ENCODE peak calls at places on chromosomes 16 and 17, in eight cellular contexts. U is astrocyte of the spinal cord, J is fibroblast of villous mesenchyme, W is foreskin fibroblast, I is adrenal gland, C is body of pancreas, L is left ventricle myocardium inferior, D is nephron progenitor cell. F is an unnamed sample.

GRCh38 chr17:59413014-59413725 is 81.7 kb downstream of the YPEL2 start:
- DNase-seq in U (no peak), J (no peak), W (no peak), I (no peak), C (no peak), L (no peak), D (no peak), F (no peak)

GRCh38 chr17:80986816-80987480 is 4.7 kb upstream of the CHMP6 start:
- DNase-seq in U (no peak), J (no peak), W (no peak), I (no peak), C (peak), L (no peak), D (no peak), F (no peak)

GRCh38 chr16:56606688-56607618 is 1.4 kb upstream of the MT2A start:
- DNase-seq in U (peak), J (peak), W (peak), I (peak), C (peak), L (peak), D (no peak), F (peak)

GRCh38 chr16:28291651-28292626 is at the start of gene SBK1:
- DNase-seq in U (peak), J (peak), W (peak), I (peak), C (peak), L (peak), D (peak), F (peak)

GRCh38 chr17:8896641-8897635 is 29.5 kb upstream of the PIK3R6 start:
- DNase-seq in U (no peak), J (no peak), W (no peak), I (no peak), C (no peak), L (no peak), D (no peak), F (no peak)

GRCh38 chr17:21253646-21254441 is 634 bp upstream of the NATD1 start:
- DNase-seq in U (no peak), J (no peak), W (no peak), I (no peak), C (no peak), L (no peak), D (no peak), F (no peak)

GRCh38 chr17:55770220-55770870 is 19.5 kb downstream of the PCTP start:
- DNase-seq in U (peak), J (peak), W (peak), I (no peak), C (no peak), L (no peak), D (peak), F (peak)

GRCh38 chr17:73248532-73248931 is 13.1 kb downstream of the CPSF4L start:
- DNase-seq in U (no peak), J (no peak), W (no peak), I (no peak), C (no peak), L (no peak), D (no peak), F (no peak)

GRCh38 chr17:48541036-48541573 is 3.8 kb downstream of the HOXB2 start:
- DNase-seq in U (peak), J (no peak), W (no peak), I (no peak), C (no peak), L (no peak), D (no peak), F (no peak)

GRCh38 chr17:76831316-76831715 is 36.9 kb upstream of the MGAT5B start:
- DNase-seq in U (no peak), J (no peak), W (no peak), I (no peak), C (no peak), L (no peak), D (no peak), F (no peak)

GRCh38 chr17:74840500-74840899 is 19.2 kb downstream of the GRIN2C start:
- DNase-seq in U (no peak), J (no peak), W (no peak), I (no peak), C (no peak), L (no peak), D (no peak), F (no peak)

GRCh38 chr17:29109477-29110371 is 66.8 kb downstream of the PIPOX start:
- DNase-seq in U (no peak), J (no peak), W (no peak), I (no peak), C (peak), L (no peak), D (no peak), F (no peak)

GRCh38 chr17:45282683-45283644 is 21.1 kb upstream of the SPATA32 start:
- DNase-seq in U (peak), J (peak), W (peak), I (no peak), C (peak), L (peak), D (no peak), F (no peak)

GRCh38 chr16:27374794-27375499 is 27.0 kb upstream of the IL21R start:
- DNase-seq in U (peak), J (peak), W (peak), I (peak), C (peak), L (peak), D (peak), F (peak)

GRCh38 chr17:28270055-28270454 is 48.9 kb upstream of the TMEM97 start:
- DNase-seq in U (no peak), J (no peak), W (no peak), I (no peak), C (no peak), L (no peak), D (no peak), F (no peak)

GRCh38 chr17:66982011-66982508 is 17.6 kb downstream of the CACNG4 start:
- DNase-seq in U (peak), J (peak), W (peak), I (no peak), C (no peak), L (no peak), D (no peak), F (no peak)

GRCh38 chr17:77566151-77566550 is 392.4 kb upstream of the TNRC6C start:
- DNase-seq in U (no peak), J (no peak), W (no peak), I (no peak), C (no peak), L (no peak), D (no peak), F (no peak)

GRCh38 chr17:40524243-40524965 is 23.0 kb upstream of the TNS4 start:
- DNase-seq in U (no peak), J (no peak), W (no peak), I (no peak), C (no peak), L (no peak), D (no peak), F (no peak)

GRCh38 chr17:55620945-55621344 is 101.7 kb downstream of the TMEM100 start:
- DNase-seq in U (no peak), J (no peak), W (no peak), I (no peak), C (no peak), L (no peak), D (no peak), F (no peak)

GRCh38 chr16:58160855-58161254 is 31.7 kb upstream of the CFAP20 start:
- DNase-seq in U (no peak), J (no peak), W (no peak), I (no peak), C (no peak), L (no peak), D (no peak), F (no peak)

GRCh38 chr17:47225436-47225858 is 16.3 kb downstream of the MYL4 start:
- DNase-seq in U (peak), J (peak), W (peak), I (peak), C (peak), L (peak), D (no peak), F (peak)

GRCh38 chr16:46686815-46687473 is 2.0 kb downstream of the VPS35 start:
- DNase-seq in U (no peak), J (no peak), W (no peak), I (no peak), C (no peak), L (no peak), D (no peak), F (no peak)

GRCh38 chr17:57760001-57760400 is 14.9 kb upstream of the CCDC182 start:
- DNase-seq in U (no peak), J (no peak), W (no peak), I (no peak), C (no peak), L (no peak), D (no peak), F (no peak)

GRCh38 chr16:53257001-53257400 is 177.3 kb upstream of the RBL2 start:
- DNase-seq in U (peak), J (peak), W (peak), I (no peak), C (no peak), L (no peak), D (no peak), F (peak)

GRCh38 chr17:76833034-76833689 is 35.0 kb upstream of the MGAT5B start:
- DNase-seq in U (no peak), J (no peak), W (no peak), I (no peak), C (no peak), L (no peak), D (no peak), F (no peak)

GRCh38 chr17:49742256-49742655 is 21.7 kb downstream of the FAM117A start:
- DNase-seq in U (no peak), J (peak), W (no peak), I (no peak), C (no peak), L (no peak), D (no peak), F (no peak)

GRCh38 chr16:780296-780695 is 7.9 kb downstream of the RPUSD1 start:
- DNase-seq in U (no peak), J (no peak), W (no peak), I (no peak), C (no peak), L (no peak), D (no peak), F (no peak)

GRCh38 chr16:67396775-67397450 is 3.6 kb upstream of the TPPP3 start:
- DNase-seq in U (no peak), J (no peak), W (no peak), I (no peak), C (no peak), L (no peak), D (no peak), F (no peak)

GRCh38 chr17:56786989-56787482 is 46.7 kb downstream of the C17orf67 start:
- DNase-seq in U (peak), J (peak), W (peak), I (no peak), C (no peak), L (no peak), D (no peak), F (peak)

GRCh38 chr16:760498-761343 is at the start of gene MSLN:
- DNase-seq in U (no peak), J (peak), W (no peak), I (no peak), C (no peak), L (no peak), D (no peak), F (no peak)

GRCh38 chr17:48149174-48150106 is 41.9 kb downstream of the SNX11 start:
- DNase-seq in U (no peak), J (peak), W (peak), I (no peak), C (no peak), L (no peak), D (peak), F (no peak)

GRCh38 chr17:9401434-9401833 is 174.2 kb downstream of the STX8 start:
- DNase-seq in U (peak), J (peak), W (peak), I (no peak), C (no peak), L (no peak), D (no peak), F (peak)

GRCh38 chr16:2032285-2033056 is 5.8 kb downstream of the NHERF2 start:
- DNase-seq in U (no peak), J (peak), W (peak), I (no peak), C (no peak), L (peak), D (no peak), F (peak)

GRCh38 chr17:43814714-43815113 is 18.2 kb downstream of the MPP3 start:
- DNase-seq in U (peak), J (peak), W (peak), I (no peak), C (no peak), L (no peak), D (no peak), F (peak)

GRCh38 chr16:67459066-67459857 is 21.7 kb downstream of the ATP6V0D1 start:
- DNase-seq in U (no peak), J (no peak), W (peak), I (peak), C (peak), L (peak), D (peak), F (no peak)

GRCh38 chr17:39016193-39017153 is 49.3 kb upstream of the FBXO47 start:
- DNase-seq in U (no peak), J (peak), W (peak), I (no peak), C (no peak), L (no peak), D (no peak), F (no peak)

GRCh38 chr16:54067317-54068065 is 219.1 kb downstream of the IRX3 start:
- DNase-seq in U (no peak), J (peak), W (no peak), I (no peak), C (no peak), L (no peak), D (no peak), F (no peak)

GRCh38 chr17:7634384-7634783 is 4.4 kb downstream of the SHBG start:
- DNase-seq in U (peak), J (peak), W (peak), I (peak), C (no peak), L (peak), D (peak), F (peak)
- TF ChIP-seq CTCF in U (peak), J (peak), W (peak), I (peak), C (no peak), L (peak), D (peak), F (peak)

GRCh38 chr16:10579575-10579964 is 828 bp downstream of the EMP2 start:
- DNase-seq in U (no peak), J (no peak), W (no peak), I (no peak), C (no peak), L (no peak), D (no peak), F (no peak)

GRCh38 chr16:10579965-10580918 is at the start of gene EMP2:
- DNase-seq in U (peak), J (peak), W (peak), I (peak), C (peak), L (peak), D (peak), F (peak)

GRCh38 chr16:10576390-10577304 is 3.8 kb downstream of the EMP2 start:
- DNase-seq in U (no peak), J (peak), W (peak), I (no peak), C (no peak), L (no peak), D (peak), F (no peak)

GRCh38 chr16:10577305-10578202 is 2.8 kb downstream of the EMP2 start:
- DNase-seq in U (no peak), J (no peak), W (peak), I (no peak), C (peak), L (peak), D (peak), F (peak)

DNA sequence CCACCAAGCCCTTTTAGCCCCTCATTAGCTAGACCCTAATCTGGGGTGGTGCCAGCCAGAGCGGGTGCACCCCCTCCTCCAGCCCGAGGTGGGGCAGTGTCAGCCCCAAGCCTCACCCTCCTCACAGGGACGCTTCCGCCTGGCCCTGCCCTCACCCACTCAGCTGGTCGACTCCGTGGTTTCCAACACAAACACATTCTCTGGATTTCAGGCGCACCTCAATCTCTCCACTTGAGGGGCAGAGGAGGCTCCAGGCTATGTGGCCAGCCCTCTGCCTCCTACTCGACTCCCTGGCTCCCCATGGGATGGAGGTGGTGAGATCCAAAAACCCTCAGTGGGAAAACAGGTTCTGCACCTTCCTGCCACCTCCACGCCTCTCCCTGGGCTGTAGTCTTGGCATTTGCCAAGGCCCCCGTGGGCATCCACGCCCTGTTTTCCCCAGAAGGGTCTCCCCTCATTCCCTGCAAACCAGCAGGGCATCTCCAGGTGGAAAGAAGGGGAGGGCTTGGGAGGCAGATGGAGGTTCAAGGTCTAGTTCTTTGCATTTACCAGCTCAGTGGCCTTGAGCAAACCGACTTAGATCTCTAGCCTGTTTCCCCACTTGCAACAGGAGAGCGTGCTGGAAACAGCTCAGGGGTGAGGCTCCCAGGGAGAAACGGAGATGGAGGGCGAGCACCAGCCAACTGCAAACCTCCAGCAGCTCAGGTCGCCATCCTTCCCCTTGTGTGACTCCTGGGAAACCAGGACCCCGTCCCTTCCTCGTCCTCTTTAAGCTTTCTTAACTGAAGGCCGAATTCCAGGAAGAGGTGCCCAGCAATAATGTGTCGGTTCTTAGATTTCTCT is 1.7 kb downstream of the EMP2 start:
- DNase-seq in U (no peak), J (no peak), W (peak), I (no peak), C (peak), L (peak), D (no peak), F (no peak)
- TF ChIP-seq CTCF in U (no peak), J (no peak), W (no peak), I (no peak), C (no peak), L (no peak), D (no peak), F (no peak)

DNA sequence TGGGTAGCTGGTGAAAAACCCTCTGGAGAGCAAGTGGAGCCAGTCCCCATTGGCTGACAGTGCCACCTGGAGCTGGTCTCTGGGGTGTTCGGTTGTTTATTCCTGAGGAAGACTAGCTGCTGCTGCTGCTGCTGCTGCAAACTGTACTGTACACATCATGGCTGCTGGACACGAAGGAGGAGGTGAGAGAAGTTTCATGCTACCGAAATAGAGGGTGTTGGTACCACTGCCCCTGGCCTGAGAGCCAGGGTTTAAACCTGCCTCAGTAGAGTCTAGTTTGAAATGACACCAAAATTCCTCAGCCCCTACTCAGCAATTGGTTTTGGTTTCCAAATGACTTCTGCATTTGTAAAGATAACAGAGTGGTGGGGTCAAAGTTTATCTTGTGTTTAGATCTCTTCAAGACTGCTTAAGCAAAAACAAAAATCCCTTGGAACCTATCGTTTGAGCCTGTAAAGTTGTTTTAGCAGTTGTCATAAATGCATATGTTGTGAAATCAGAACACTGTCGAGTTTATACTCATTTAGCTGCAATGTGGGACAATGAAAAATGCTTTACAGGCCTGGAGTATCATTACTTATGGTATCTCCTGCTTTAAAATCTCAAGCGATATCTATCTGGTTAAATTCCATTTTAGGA is 40.8 kb downstream of the CYB5B start:
- DNase-seq in U (peak), J (peak), W (peak), I (no peak), C (no peak), L (no peak), D (no peak), F (peak)
- TF ChIP-seq CTCF in U (no peak), J (no peak), W (no peak), I (no peak), C (no peak), L (peak), D (no peak), F (no peak)

GRCh38 chr17:4846635-4847390 is 13.7 kb downstream of the MINK1 start:
- DNase-seq in U (no peak), J (no peak), W (no peak), I (no peak), C (no peak), L (no peak), D (no peak), F (no peak)

GRCh38 chr17:4849011-4849536 is 15.9 kb downstream of the MINK1 start:
- DNase-seq in U (no peak), J (no peak), W (no peak), I (no peak), C (no peak), L (no peak), D (no peak), F (peak)

GRCh38 chr17:4843451-4843850 is 10.3 kb downstream of the MINK1 start:
- DNase-seq in U (no peak), J (no peak), W (no peak), I (no peak), C (no peak), L (no peak), D (no peak), F (no peak)

GRCh38 chr17:4842376-4842775 is 9.2 kb downstream of the MINK1 start:
- DNase-seq in U (no peak), J (no peak), W (no peak), I (no peak), C (no peak), L (no peak), D (no peak), F (no peak)

GRCh38 chr17:4845128-4845527 is 12.0 kb downstream of the MINK1 start:
- DNase-seq in U (no peak), J (no peak), W (no peak), I (no peak), C (no peak), L (no peak), D (no peak), F (no peak)
- TF ChIP-seq CTCF in U (no peak), J (no peak), W (no peak), I (no peak), C (no peak), L (no peak), D (no peak), F (no peak)

F was measured in HFFc6.